ENCODE peak calls at places on chromosome 12, in four cellular contexts. One of them, this sample, is unnamed.

GRCh38 chr12:124436366-124436765 is 131.0 kb downstream of the NCOR2 start:
- DNase-seq in left colon: no peak
- DNase-seq in NCI-H1105: no peak
- DNase-seq in neural progenitor cell: no peak
- DNase-seq in this sample: no peak

GRCh38 chr12:100267603-100268281 is 765 bp downstream of the SCYL2 start:
- DNase-seq in left colon: no peak
- DNase-seq in NCI-H1105: no peak
- DNase-seq in neural progenitor cell: peak
- DNase-seq in this sample: no peak

GRCh38 chr12:48973992-48974673 is 2.6 kb upstream of the WNT10B start:
- DNase-seq in left colon: no peak
- DNase-seq in NCI-H1105: no peak
- DNase-seq in neural progenitor cell: peak
- DNase-seq in this sample: no peak

GRCh38 chr12:127987199-127987901 is 279.6 kb upstream of the TMEM132C start:
- DNase-seq in left colon: peak
- DNase-seq in NCI-H1105: no peak
- DNase-seq in neural progenitor cell: no peak
- DNase-seq in this sample: no peak

GRCh38 chr12:128586630-128587029 is 237.1 kb downstream of the SLC15A4 start:
- DNase-seq in left colon: no peak
- DNase-seq in NCI-H1105: no peak
- DNase-seq in neural progenitor cell: peak
- DNase-seq in this sample: no peak

GRCh38 chr12:48956279-48957140 is 777 bp downstream of the ARF3 start:
- DNase-seq in left colon: peak
- DNase-seq in NCI-H1105: peak
- DNase-seq in neural progenitor cell: peak
- DNase-seq in this sample: peak

GRCh38 chr12:75488553-75488952 is 8.0 kb downstream of the GLIPR1 start:
- DNase-seq in left colon: no peak
- DNase-seq in NCI-H1105: no peak
- DNase-seq in neural progenitor cell: peak
- DNase-seq in this sample: no peak

GRCh38 chr12:119156401-119156800 is 22.3 kb upstream of the HSPB8 start:
- DNase-seq in left colon: no peak
- DNase-seq in NCI-H1105: no peak
- DNase-seq in neural progenitor cell: peak
- DNase-seq in this sample: no peak

GRCh38 chr12:126847005-126847629 is 1419.9 kb upstream of the TMEM132C start:
- DNase-seq in left colon: no peak
- DNase-seq in NCI-H1105: no peak
- DNase-seq in neural progenitor cell: no peak
- DNase-seq in this sample: no peak

GRCh38 chr12:26062566-26062965 is 62.3 kb downstream of the BHLHE41 start:
- DNase-seq in left colon: no peak
- DNase-seq in NCI-H1105: no peak
- DNase-seq in neural progenitor cell: no peak
- DNase-seq in this sample: no peak

GRCh38 chr12:52669426-52669825 is 10.8 kb downstream of the KRT1 start:
- DNase-seq in left colon: no peak
- DNase-seq in NCI-H1105: no peak
- DNase-seq in neural progenitor cell: no peak
- DNase-seq in this sample: no peak

GRCh38 chr12:80837342-80837978 is 100.3 kb downstream of the LIN7A start:
- DNase-seq in left colon: no peak
- DNase-seq in NCI-H1105: peak
- DNase-seq in neural progenitor cell: peak
- DNase-seq in this sample: no peak

This sample was measured in NCI-H510A.